ENCODE peak calls at places on chromosomes 13 and 19, in five cellular contexts. One of them, this sample, is unnamed.

GRCh38 chr13:91031508-91031907 is 316.0 kb upstream of the MIR17HG start:
- DNase-seq in tibial nerve: no peak
- DNase-seq in dorsolateral prefrontal cortex: no peak
- DNase-seq in uterus: no peak
- DNase-seq in neural crest cell: no peak
- DNase-seq in this sample: no peak

GRCh38 chr13:83498486-83499190 is 383.6 kb downstream of the SLITRK1 start:
- DNase-seq in tibial nerve: no peak
- DNase-seq in dorsolateral prefrontal cortex: no peak
- DNase-seq in uterus: no peak
- DNase-seq in neural crest cell: no peak
- DNase-seq in this sample: no peak

GRCh38 chr13:99969368-99969933 is 2.1 kb downstream of the ZIC5 start:
- DNase-seq in tibial nerve: no peak
- DNase-seq in dorsolateral prefrontal cortex: no peak
- DNase-seq in uterus: no peak
- DNase-seq in neural crest cell: no peak
- DNase-seq in this sample: peak; percentile 78

GRCh38 chr13:49877629-49878218 is 58.4 kb downstream of the SPRYD7 start:
- DNase-seq in tibial nerve: no peak
- DNase-seq in dorsolateral prefrontal cortex: no peak
- DNase-seq in uterus: no peak
- DNase-seq in neural crest cell: no peak
- DNase-seq in this sample: no peak

GRCh38 chr13:100156786-100157185 is 67.9 kb downstream of the PCCA start:
- DNase-seq in tibial nerve: no peak
- DNase-seq in dorsolateral prefrontal cortex: no peak
- DNase-seq in uterus: no peak
- DNase-seq in neural crest cell: no peak
- DNase-seq in this sample: no peak

GRCh38 chr13:101289764-101290163 is 126.5 kb downstream of the NALCN start:
- DNase-seq in tibial nerve: no peak
- DNase-seq in dorsolateral prefrontal cortex: peak; percentile 82
- DNase-seq in uterus: no peak
- DNase-seq in neural crest cell: peak; percentile 64
- DNase-seq in this sample: no peak

GRCh38 chr19:6697291-6697690 is 23.2 kb downstream of the C3 start:
- DNase-seq in tibial nerve: no peak
- DNase-seq in dorsolateral prefrontal cortex: no peak
- DNase-seq in uterus: no peak
- DNase-seq in neural crest cell: no peak
- DNase-seq in this sample: no peak

GRCh38 chr19:3251229-3251628 is 26.8 kb downstream of the CELF5 start:
- DNase-seq in tibial nerve: no peak
- DNase-seq in dorsolateral prefrontal cortex: no peak
- DNase-seq in uterus: no peak
- DNase-seq in neural crest cell: no peak
- DNase-seq in this sample: no peak

GRCh38 chr13:71609271-71609670 is 257.7 kb downstream of the DACH1 start:
- DNase-seq in tibial nerve: no peak
- DNase-seq in dorsolateral prefrontal cortex: no peak
- DNase-seq in uterus: no peak
- DNase-seq in neural crest cell: no peak
- DNase-seq in this sample: no peak

GRCh38 chr19:49335071-49335783 is at the start of gene CD37:
- DNase-seq in tibial nerve: no peak
- DNase-seq in dorsolateral prefrontal cortex: peak; percentile 23
- DNase-seq in uterus: no peak
- DNase-seq in neural crest cell: no peak
- DNase-seq in this sample: no peak

GRCh38 chr19:57406516-57407123 is 4.3 kb upstream of the ZNF17 start:
- DNase-seq in tibial nerve: no peak
- DNase-seq in dorsolateral prefrontal cortex: peak; percentile 56
- DNase-seq in uterus: peak; percentile 28
- DNase-seq in neural crest cell: peak; percentile 70
- DNase-seq in this sample: no peak

GRCh38 chr19:4541114-4541805 is 1.4 kb upstream of the LRG1 start:
- DNase-seq in tibial nerve: no peak
- DNase-seq in dorsolateral prefrontal cortex: no peak
- DNase-seq in uterus: no peak
- DNase-seq in neural crest cell: no peak
- DNase-seq in this sample: no peak

GRCh38 chr13:101140936-101141335 is 275.4 kb downstream of the NALCN start:
- DNase-seq in tibial nerve: no peak
- DNase-seq in dorsolateral prefrontal cortex: no peak
- DNase-seq in uterus: no peak
- DNase-seq in neural crest cell: no peak
- DNase-seq in this sample: no peak

GRCh38 chr13:48159436-48160225 is 64.7 kb upstream of the MED4 start:
- DNase-seq in tibial nerve: no peak
- DNase-seq in dorsolateral prefrontal cortex: no peak
- DNase-seq in uterus: no peak
- DNase-seq in neural crest cell: no peak
- DNase-seq in this sample: no peak

GRCh38 chr13:29111446-29111845 is 291.3 kb downstream of the MTUS2 start:
- DNase-seq in tibial nerve: no peak
- DNase-seq in dorsolateral prefrontal cortex: no peak
- DNase-seq in uterus: no peak
- DNase-seq in neural crest cell: no peak
- DNase-seq in this sample: no peak

GRCh38 chr13:44368062-44368591 is 5.5 kb upstream of the SERP2 start:
- DNase-seq in tibial nerve: no peak
- DNase-seq in dorsolateral prefrontal cortex: no peak
- DNase-seq in uterus: no peak
- DNase-seq in neural crest cell: no peak
- DNase-seq in this sample: no peak

GRCh38 chr13:112113355-112113754 is 46.4 kb downstream of the SOX1 start:
- DNase-seq in tibial nerve: no peak
- DNase-seq in dorsolateral prefrontal cortex: no peak
- DNase-seq in uterus: no peak
- DNase-seq in neural crest cell: no peak
- DNase-seq in this sample: no peak

GRCh38 chr13:66673401-66673800 is 556.7 kb downstream of the PCDH9 start:
- DNase-seq in tibial nerve: no peak
- DNase-seq in dorsolateral prefrontal cortex: no peak
- DNase-seq in uterus: no peak
- DNase-seq in neural crest cell: no peak
- DNase-seq in this sample: no peak

GRCh38 chr13:40232321-40232720 is 434.1 kb downstream of the FOXO1 start:
- DNase-seq in tibial nerve: no peak
- DNase-seq in dorsolateral prefrontal cortex: no peak
- DNase-seq in uterus: no peak
- DNase-seq in neural crest cell: no peak
- DNase-seq in this sample: no peak

GRCh38 chr19:18795540-18795939 is 4.4 kb upstream of the COMP start:
- DNase-seq in tibial nerve: no peak
- DNase-seq in dorsolateral prefrontal cortex: no peak
- DNase-seq in uterus: no peak
- DNase-seq in neural crest cell: no peak
- DNase-seq in this sample: no peak

GRCh38 chr19:42184401-42184861 is 33.0 kb downstream of the DEDD2 start:
- DNase-seq in tibial nerve: peak; percentile 49
- DNase-seq in dorsolateral prefrontal cortex: peak; percentile 84
- DNase-seq in uterus: peak; percentile 61
- DNase-seq in neural crest cell: peak; percentile 86
- DNase-seq in this sample: peak; percentile 92

GRCh38 chr19:44753932-44754742 is 5.6 kb downstream of the BCL3 start:
- DNase-seq in tibial nerve: peak; percentile 90
- DNase-seq in dorsolateral prefrontal cortex: no peak
- DNase-seq in uterus: peak; percentile 90
- DNase-seq in neural crest cell: no peak
- DNase-seq in this sample: peak; percentile 88

GRCh38 chr19:33806434-33806881 is 9.8 kb downstream of the KCTD15 start:
- DNase-seq in tibial nerve: no peak
- DNase-seq in dorsolateral prefrontal cortex: no peak
- DNase-seq in uterus: no peak
- DNase-seq in neural crest cell: no peak
- DNase-seq in this sample: no peak

GRCh38 chr13:59722580-59722900 is 441.2 kb downstream of the DIAPH3 start:
- DNase-seq in tibial nerve: no peak
- DNase-seq in dorsolateral prefrontal cortex: no peak
- DNase-seq in uterus: no peak
- DNase-seq in neural crest cell: no peak
- DNase-seq in this sample: no peak

DNA sequence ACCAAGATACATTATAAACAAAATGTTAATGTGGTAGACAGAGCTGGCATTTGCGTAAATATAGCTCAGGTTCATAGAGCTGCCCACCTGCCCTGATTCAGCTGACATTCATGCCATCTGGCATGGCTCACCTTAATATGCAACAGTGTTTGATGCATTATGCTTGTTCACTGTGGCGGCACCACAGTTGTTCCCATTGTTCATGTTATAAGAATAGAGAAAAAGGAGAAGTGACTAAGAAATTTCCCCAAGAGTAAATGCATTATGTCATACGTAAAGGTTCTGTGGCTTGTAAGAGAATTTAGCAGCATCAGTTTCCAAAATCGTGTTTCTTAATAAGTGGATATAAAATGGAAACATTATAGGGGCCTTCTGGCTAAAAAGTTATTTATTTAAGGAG is 4.5 kb downstream of the CCNA1 start:
- DNase-seq in tibial nerve: no peak
- DNase-seq in dorsolateral prefrontal cortex: no peak
- DNase-seq in uterus: no peak
- DNase-seq in neural crest cell: no peak
- DNase-seq in this sample: no peak
- TF ChIP-seq CTCF in tibial nerve: no peak
- TF ChIP-seq CTCF in dorsolateral prefrontal cortex: no peak
- TF ChIP-seq CTCF in uterus: no peak
- TF ChIP-seq CTCF in neural crest cell: no peak
- TF ChIP-seq CTCF in this sample: no peak

GRCh38 chr13:38954844-38955243 is 35.8 kb downstream of the STOML3 start:
- DNase-seq in tibial nerve: no peak
- DNase-seq in dorsolateral prefrontal cortex: no peak
- DNase-seq in uterus: no peak
- DNase-seq in neural crest cell: no peak
- DNase-seq in this sample: no peak

GRCh38 chr13:38957794-38958592 is 32.6 kb downstream of the STOML3 start:
- DNase-seq in tibial nerve: no peak
- DNase-seq in dorsolateral prefrontal cortex: no peak
- DNase-seq in uterus: no peak
- DNase-seq in neural crest cell: no peak
- DNase-seq in this sample: no peak

GRCh38 chr13:38965281-38965680 is 25.4 kb downstream of the STOML3 start:
- DNase-seq in tibial nerve: no peak
- DNase-seq in dorsolateral prefrontal cortex: no peak
- DNase-seq in uterus: no peak
- DNase-seq in neural crest cell: no peak
- DNase-seq in this sample: no peak

GRCh38 chr13:38954291-38954690 is 36.3 kb downstream of the STOML3 start:
- DNase-seq in tibial nerve: no peak
- DNase-seq in dorsolateral prefrontal cortex: no peak
- DNase-seq in uterus: no peak
- DNase-seq in neural crest cell: no peak
- DNase-seq in this sample: no peak

DNA sequence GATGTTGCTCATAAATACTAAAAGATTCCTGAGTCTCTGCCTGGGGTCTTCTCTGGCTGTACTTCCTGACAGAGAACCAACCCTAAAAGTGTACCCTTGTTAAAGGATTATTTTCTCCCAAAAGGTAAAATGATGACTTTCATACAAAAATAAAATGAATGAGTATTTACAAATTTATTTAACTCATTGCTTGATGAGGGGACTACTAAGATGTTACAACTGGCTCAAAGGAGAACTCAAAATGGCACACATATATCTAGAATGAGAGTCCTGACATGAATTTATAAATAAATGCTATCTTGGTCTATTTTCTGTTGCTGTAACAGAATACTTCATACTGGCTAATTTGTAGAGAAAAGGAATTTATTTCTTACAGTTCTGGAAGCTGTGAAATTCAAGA is 30.5 kb downstream of the STOML3 start:
- DNase-seq in tibial nerve: no peak
- DNase-seq in dorsolateral prefrontal cortex: no peak
- DNase-seq in uterus: no peak
- DNase-seq in neural crest cell: no peak
- DNase-seq in this sample: no peak
- TF ChIP-seq CTCF in tibial nerve: no peak
- TF ChIP-seq CTCF in dorsolateral prefrontal cortex: no peak
- TF ChIP-seq CTCF in uterus: no peak
- TF ChIP-seq CTCF in neural crest cell: no peak
- TF ChIP-seq CTCF in this sample: no peak

GRCh38 chr19:14733574-14733973 is 43.7 kb downstream of the ZNF333 start:
- DNase-seq in tibial nerve: no peak
- DNase-seq in dorsolateral prefrontal cortex: no peak
- DNase-seq in uterus: no peak
- DNase-seq in neural crest cell: no peak
- DNase-seq in this sample: no peak

GRCh38 chr19:14732510-14732909 is 42.7 kb downstream of the ZNF333 start:
- DNase-seq in tibial nerve: no peak
- DNase-seq in dorsolateral prefrontal cortex: no peak
- DNase-seq in uterus: no peak
- DNase-seq in neural crest cell: no peak
- DNase-seq in this sample: no peak

GRCh38 chr19:14731200-14731599 is 41.4 kb downstream of the ZNF333 start:
- DNase-seq in tibial nerve: no peak
- DNase-seq in dorsolateral prefrontal cortex: no peak
- DNase-seq in uterus: no peak
- DNase-seq in neural crest cell: no peak
- DNase-seq in this sample: peak; percentile 34

DNA sequence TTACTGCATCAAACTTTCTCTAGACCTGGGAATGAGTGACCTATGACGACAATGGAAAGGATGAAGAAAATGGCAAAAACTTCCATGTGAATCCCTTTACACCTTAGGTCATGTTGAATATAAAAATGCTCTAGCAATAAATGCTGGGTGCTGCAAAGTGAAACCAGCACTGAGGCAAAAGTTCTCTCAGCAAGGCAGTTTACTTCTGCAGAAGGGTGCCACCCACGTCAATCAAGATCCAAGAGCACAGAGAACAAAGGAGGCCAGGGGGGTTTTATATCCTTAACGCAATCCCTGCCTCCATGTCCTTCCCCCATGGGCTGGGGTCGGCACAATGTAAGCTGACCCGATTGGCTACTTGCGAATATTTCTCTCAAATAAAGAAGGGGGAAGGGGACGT is 38.7 kb downstream of the ZNF333 start:
- DNase-seq in tibial nerve: no peak
- DNase-seq in dorsolateral prefrontal cortex: no peak
- DNase-seq in uterus: no peak
- DNase-seq in neural crest cell: no peak
- DNase-seq in this sample: peak; percentile 49
- TF ChIP-seq CTCF in tibial nerve: no peak
- TF ChIP-seq CTCF in dorsolateral prefrontal cortex: no peak
- TF ChIP-seq CTCF in uterus: no peak
- TF ChIP-seq CTCF in neural crest cell: no peak
- TF ChIP-seq CTCF in this sample: no peak

DNA sequence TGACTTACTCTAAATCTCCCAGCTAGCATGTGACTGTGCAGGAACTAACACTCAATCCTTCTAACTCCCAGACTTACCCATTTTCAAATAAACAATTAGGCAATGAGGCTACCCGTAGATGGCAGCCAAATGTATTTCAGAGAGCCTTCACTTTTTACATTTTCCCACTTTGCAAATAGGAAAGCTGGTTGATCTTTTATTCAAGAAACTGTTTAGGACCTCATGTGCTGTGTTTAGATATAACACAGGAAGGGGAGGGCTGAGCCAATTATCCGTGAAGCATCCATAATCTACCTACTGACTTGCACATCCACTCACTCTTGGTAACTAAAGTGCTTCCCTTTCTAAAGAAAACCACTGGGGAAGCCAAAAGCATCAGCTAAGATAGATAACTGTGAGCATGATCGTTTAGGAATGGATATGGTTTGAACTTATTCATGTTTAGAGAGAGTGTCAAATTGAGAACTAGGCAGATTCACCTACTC is 33.4 kb downstream of the MBNL2 start:
- DNase-seq in tibial nerve: no peak
- DNase-seq in dorsolateral prefrontal cortex: no peak
- DNase-seq in uterus: no peak
- DNase-seq in neural crest cell: no peak
- DNase-seq in this sample: no peak
- TF ChIP-seq CTCF in tibial nerve: no peak
- TF ChIP-seq CTCF in dorsolateral prefrontal cortex: no peak
- TF ChIP-seq CTCF in uterus: no peak
- TF ChIP-seq CTCF in neural crest cell: no peak
- TF ChIP-seq CTCF in this sample: no peak